ENCODE peak calls at places on chromosomes 11 and 22, in nine cellular contexts. L is GM13977; M is epithelial cell of proximal tubule; S is mucosa of descending colon; F is AG04450; W is CD8-positive, alpha-beta T cell; P is tibial artery; U is body of pancreas; K is GM10248. D is an unnamed sample.

GRCh38 chr22:35205956-35206355 is 51.3 kb upstream of the HMGXB4 start:
- DNase-seq in L (no peak), M (no peak), S (no peak), F (peak), W (no peak), P (no peak), U (no peak), K (no peak), D (no peak)

GRCh38 chr11:125593113-125593761 is 585 bp downstream of the STT3A start:
- DNase-seq in L (no peak), M (no peak), S (peak), F (no peak), W (no peak), P (peak), U (no peak), K (peak), D (no peak)

GRCh38 chr11:118252688-118253087 is 523 bp upstream of the MPZL3 start:
- DNase-seq in L (no peak), M (no peak), S (no peak), F (no peak), W (no peak), P (no peak), U (no peak), K (no peak), D (no peak)

GRCh38 chr22:21579474-21579851 is 11.9 kb downstream of the UBE2L3 start:
- DNase-seq in L (no peak), M (no peak), S (no peak), F (no peak), W (no peak), P (no peak), U (no peak), K (no peak), D (no peak)

GRCh38 chr11:69771466-69771865 is 3.7 kb downstream of the FGF4 start:
- DNase-seq in L (no peak), M (no peak), S (no peak), F (no peak), W (no peak), P (no peak), U (no peak), K (no peak), D (no peak)

GRCh38 chr11:97912629-97913028 is 1108.1 kb upstream of the CNTN5 start:
- DNase-seq in L (no peak), M (no peak), S (no peak), F (no peak), W (no peak), P (no peak), U (no peak), K (no peak), D (no peak)

GRCh38 chr11:131688056-131688693 is 317.8 kb downstream of the NTM start:
- DNase-seq in L (peak), M (no peak), S (peak), F (no peak), W (no peak), P (peak), U (peak), K (peak), D (peak)

GRCh38 chr11:124108158-124108557 is 7.1 kb upstream of the VWA5A start:
- DNase-seq in L (peak), M (peak), S (peak), F (no peak), W (no peak), P (no peak), U (peak), K (peak), D (peak)

GRCh38 chr11:113615773-113616172 is 90.3 kb downstream of the TMPRSS5 start:
- DNase-seq in L (no peak), M (no peak), S (no peak), F (no peak), W (no peak), P (no peak), U (no peak), K (no peak), D (no peak)

GRCh38 chr11:67301313-67301921 is 1.9 kb upstream of the SSH3 start:
- DNase-seq in L (no peak), M (no peak), S (no peak), F (no peak), W (no peak), P (no peak), U (no peak), K (no peak), D (no peak)

GRCh38 chr11:78208257-78209165 is 19.8 kb downstream of the USP35 start:
- DNase-seq in L (no peak), M (no peak), S (no peak), F (no peak), W (no peak), P (no peak), U (no peak), K (no peak), D (no peak)

GRCh38 chr11:126281245-126281644 is 1.6 kb upstream of the TIRAP start:
- DNase-seq in L (no peak), M (no peak), S (no peak), F (no peak), W (no peak), P (no peak), U (no peak), K (no peak), D (no peak)

GRCh38 chr11:35723493-35724284 is 61.1 kb downstream of the TRIM44 start:
- DNase-seq in L (no peak), M (no peak), S (no peak), F (no peak), W (no peak), P (no peak), U (no peak), K (no peak), D (no peak)

GRCh38 chr22:20400606-20401375 is 6.8 kb downstream of the ZNF74 start:
- DNase-seq in L (no peak), M (no peak), S (no peak), F (no peak), W (no peak), P (no peak), U (no peak), K (no peak), D (no peak)

GRCh38 chr11:11605821-11606450 is 15.9 kb downstream of the GALNT18 start:
- DNase-seq in L (no peak), M (no peak), S (no peak), F (no peak), W (no peak), P (no peak), U (no peak), K (no peak), D (no peak)

GRCh38 chr22:33088418-33088817 is 30.2 kb upstream of the SYN3 start:
- DNase-seq in L (no peak), M (no peak), S (no peak), F (no peak), W (no peak), P (no peak), U (no peak), K (no peak), D (no peak)

GRCh38 chr11:85826096-85826855 is 15.3 kb upstream of the SYTL2 start:
- DNase-seq in L (no peak), M (no peak), S (peak), F (no peak), W (no peak), P (no peak), U (no peak), K (peak), D (peak)

GRCh38 chr22:27260087-27260730 is 541.3 kb downstream of the MN1 start:
- DNase-seq in L (no peak), M (no peak), S (no peak), F (no peak), W (no peak), P (no peak), U (no peak), K (no peak), D (no peak)

GRCh38 chr11:60753309-60753708 is 3.4 kb upstream of the MS4A15 start:
- DNase-seq in L (no peak), M (no peak), S (no peak), F (no peak), W (no peak), P (peak), U (no peak), K (no peak), D (no peak)

GRCh38 chr11:117796456-117797428 is at the start of gene DSCAML1:
- DNase-seq in L (peak), M (no peak), S (peak), F (no peak), W (no peak), P (no peak), U (peak), K (peak), D (no peak)

GRCh38 chr22:46561435-46561905 is 24.1 kb upstream of the CELSR1 start:
- DNase-seq in L (peak), M (no peak), S (no peak), F (no peak), W (no peak), P (no peak), U (no peak), K (peak), D (no peak)

GRCh38 chr11:8758619-8759169 is 76.1 kb downstream of the RPL27A start:
- DNase-seq in L (no peak), M (no peak), S (no peak), F (no peak), W (no peak), P (no peak), U (no peak), K (no peak), D (no peak)

GRCh38 chr11:73227571-73228211 is 9.6 kb downstream of the P2RY2 start:
- DNase-seq in L (no peak), M (no peak), S (peak), F (no peak), W (no peak), P (no peak), U (peak), K (no peak), D (peak)
- TF ChIP-seq CTCF in L (no peak), M (no peak), S (no peak), F (no peak), W (no peak), P (no peak), U (peak), K (no peak), D (peak)

GRCh38 chr11:16124390-16124789 is 232.0 kb downstream of the SOX6 start:
- DNase-seq in L (no peak), M (no peak), S (no peak), F (no peak), W (no peak), P (no peak), U (no peak), K (no peak), D (no peak)

GRCh38 chr11:16114978-16115871 is 241.1 kb downstream of the SOX6 start:
- DNase-seq in L (no peak), M (no peak), S (no peak), F (no peak), W (no peak), P (no peak), U (no peak), K (no peak), D (no peak)

GRCh38 chr11:16117989-16118810 is 238.1 kb downstream of the SOX6 start:
- DNase-seq in L (no peak), M (no peak), S (no peak), F (no peak), W (no peak), P (no peak), U (no peak), K (no peak), D (no peak)

GRCh38 chr11:16114451-16114850 is 241.9 kb downstream of the SOX6 start:
- DNase-seq in L (no peak), M (no peak), S (no peak), F (no peak), W (no peak), P (no peak), U (no peak), K (no peak), D (no peak)

DNA sequence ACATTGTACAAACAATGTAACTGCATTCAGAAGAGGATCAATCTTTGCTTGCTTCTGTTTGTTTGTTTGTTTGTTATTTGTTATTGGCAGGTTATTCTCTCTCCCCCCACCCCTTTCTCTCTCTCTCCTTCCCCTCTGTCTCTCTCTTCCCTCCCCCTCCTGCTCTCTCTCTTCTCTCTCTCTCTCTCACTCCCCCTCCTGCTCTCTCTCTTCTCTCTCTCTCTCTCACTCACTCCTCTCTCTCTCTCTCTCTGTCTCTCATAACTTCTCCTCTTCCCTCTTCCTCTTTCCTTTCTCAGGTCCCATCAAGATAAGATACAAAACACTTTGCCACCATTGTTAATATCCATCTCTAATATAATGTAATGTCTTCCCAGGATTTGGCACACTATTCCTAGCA is 236.3 kb downstream of the SOX6 start:
- DNase-seq in L (no peak), M (no peak), S (no peak), F (no peak), W (no peak), P (no peak), U (no peak), K (no peak), D (no peak)
- TF ChIP-seq CTCF in L (no peak), M (no peak), S (no peak), F (no peak), W (no peak), P (no peak), U (no peak), K (no peak), D (no peak)

DNA sequence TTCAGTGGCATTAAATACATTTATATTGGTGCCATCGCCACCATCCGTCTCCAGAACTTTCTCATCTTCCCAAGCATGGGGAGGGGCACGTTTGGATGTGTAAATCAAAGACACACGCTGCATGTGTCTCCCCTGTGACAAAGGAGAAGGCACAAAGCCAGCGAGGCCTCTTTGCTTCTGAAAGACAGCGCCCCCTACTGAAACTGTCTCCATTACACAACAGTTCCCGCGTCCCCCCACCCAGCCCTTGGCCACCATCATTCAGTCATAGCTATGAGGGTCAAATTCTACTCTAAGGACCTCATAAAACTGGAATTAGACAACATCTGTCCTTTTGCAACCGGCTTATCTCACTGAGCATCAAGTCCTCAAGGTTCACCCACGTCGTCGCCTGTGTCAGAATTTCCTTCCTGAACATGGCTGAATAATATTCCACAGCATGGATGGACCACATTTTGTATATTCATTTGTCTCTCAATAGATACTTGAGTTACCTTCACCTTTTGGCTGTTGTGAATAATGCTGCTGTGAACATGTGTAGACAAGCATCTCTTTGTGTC is 64.8 kb downstream of the IGF2 start:
- DNase-seq in L (no peak), M (no peak), S (no peak), F (no peak), W (no peak), P (no peak), U (no peak), K (peak), D (no peak)
- TF ChIP-seq CTCF in L (peak), M (peak), S (no peak), F (no peak), W (no peak), P (no peak), U (no peak), K (no peak), D (peak)

DNA sequence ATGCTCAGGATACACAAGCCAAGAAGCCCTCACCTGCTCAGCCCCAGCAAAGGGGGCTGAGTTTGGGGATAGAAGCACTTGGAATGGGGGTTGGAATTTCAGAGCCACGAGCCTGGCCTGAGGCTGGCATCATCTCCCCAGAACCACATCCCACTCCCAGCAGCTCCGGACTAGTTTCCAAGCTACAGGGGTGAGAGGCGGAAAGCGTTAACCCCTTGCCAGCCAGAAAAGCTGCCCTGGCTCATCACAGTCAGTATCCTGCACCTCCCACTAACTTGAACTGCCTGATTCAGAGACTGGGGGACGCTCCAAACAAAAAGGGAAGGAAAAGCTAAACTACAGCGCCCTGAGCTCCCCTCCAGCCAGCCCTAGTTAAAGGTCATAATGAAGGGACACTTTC is 19.0 kb upstream of the CHST1 start:
- DNase-seq in L (no peak), M (no peak), S (no peak), F (no peak), W (no peak), P (no peak), U (no peak), K (no peak), D (no peak)
- TF ChIP-seq CTCF in L (no peak), M (no peak), S (no peak), F (no peak), W (no peak), P (no peak), U (no peak), K (no peak), D (no peak)

GRCh38 chr22:43889366-43890253 is 2.2 kb downstream of the PNPLA5 start:
- DNase-seq in L (no peak), M (no peak), S (no peak), F (no peak), W (no peak), P (no peak), U (no peak), K (no peak), D (no peak)

GRCh38 chr22:43887391-43887790 is 4.4 kb downstream of the PNPLA5 start:
- DNase-seq in L (no peak), M (no peak), S (no peak), F (no peak), W (no peak), P (no peak), U (no peak), K (no peak), D (no peak)

GRCh38 chr22:43886231-43886630 is 5.6 kb downstream of the PNPLA5 start:
- DNase-seq in L (no peak), M (no peak), S (no peak), F (no peak), W (no peak), P (no peak), U (no peak), K (no peak), D (no peak)

GRCh38 chr22:43890901-43891331 is 897 bp downstream of the PNPLA5 start:
- DNase-seq in L (no peak), M (no peak), S (no peak), F (no peak), W (no peak), P (no peak), U (no peak), K (no peak), D (no peak)

DNA sequence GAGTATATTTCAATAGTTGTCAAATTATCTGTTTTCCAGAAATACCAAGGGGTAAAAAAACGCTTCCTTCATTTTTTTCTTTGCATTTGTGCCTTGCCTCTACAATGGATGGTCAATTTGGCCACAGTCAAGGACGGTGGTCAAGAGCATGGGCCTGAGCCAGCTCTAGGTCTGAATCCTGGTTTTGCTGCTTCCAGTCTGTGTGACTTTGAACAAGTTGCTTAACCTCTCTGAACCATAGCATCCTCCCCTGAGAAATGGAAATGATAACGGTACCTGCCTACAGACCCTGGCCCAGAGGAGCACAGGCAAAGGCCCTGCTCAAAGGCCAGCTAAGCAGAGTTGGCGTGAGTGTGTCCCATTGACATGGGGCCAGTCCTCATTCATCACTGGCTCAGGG is 3.1 kb downstream of the PNPLA5 start:
- DNase-seq in L (no peak), M (no peak), S (no peak), F (no peak), W (no peak), P (no peak), U (no peak), K (no peak), D (no peak)
- TF ChIP-seq CTCF in L (no peak), M (no peak), S (no peak), F (no peak), W (no peak), P (no peak), U (no peak), K (no peak), D (no peak)

GRCh38 chr11:77039491-77040400 is 5.5 kb downstream of the B3GNT6 start:
- DNase-seq in L (peak), M (no peak), S (peak), F (no peak), W (no peak), P (no peak), U (peak), K (peak), D (peak)
- TF ChIP-seq CTCF in L (peak), M (peak), S (peak), F (peak), W (no peak), P (no peak), U (peak), K (peak), D (peak)

DNA sequence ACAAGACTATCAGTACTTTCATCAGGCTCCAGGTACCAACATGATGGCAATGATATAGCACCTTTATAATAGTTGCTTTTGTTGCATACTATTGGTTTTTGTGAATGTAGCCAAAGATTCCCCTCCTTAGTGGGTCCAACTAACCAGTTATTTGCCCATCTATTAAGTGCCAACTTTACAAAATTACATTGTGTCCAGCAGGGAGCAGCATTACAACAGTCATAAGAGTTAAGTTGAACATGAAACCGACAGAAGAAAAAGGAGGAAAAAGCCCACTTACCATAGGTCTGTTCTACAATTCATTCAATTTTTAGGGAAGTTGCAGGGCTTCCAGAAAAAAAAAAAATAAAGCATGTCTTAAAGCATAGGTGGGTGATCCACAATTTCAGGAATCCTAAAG is 21.6 kb downstream of the IMMP1L start:
- DNase-seq in L (no peak), M (no peak), S (peak), F (peak), W (no peak), P (no peak), U (peak), K (no peak), D (peak)
- TF ChIP-seq CTCF in L (peak), M (peak), S (no peak), F (peak), W (peak), P (peak), U (peak), K (no peak), D (peak)